ENCODE peak calls at places on chromosomes 11 and 22, in five cellular contexts. One of them, this sample, is unnamed.

GRCh38 chr11:130121430-130121978 is 38.1 kb upstream of the ST14 start:
- DNase-seq in fibroblast of lung: peak
- DNase-seq in amygdala: no peak
- DNase-seq in RPMI7951: peak
- DNase-seq in iris pigment epithelial cell: peak
- DNase-seq in this sample: no peak

GRCh38 chr22:26848244-26848920 is 191.0 kb downstream of the MIAT start:
- DNase-seq in amygdala: no peak
- DNase-seq in iris pigment epithelial cell: peak
- DNase-seq in RPMI7951: peak
- DNase-seq in fibroblast of lung: peak
- DNase-seq in this sample: no peak

GRCh38 chr11:9771126-9771624 is 107.3 kb downstream of the SWAP70 start:
- DNase-seq in amygdala: no peak
- DNase-seq in RPMI7951: no peak
- DNase-seq in iris pigment epithelial cell: no peak
- DNase-seq in fibroblast of lung: peak
- DNase-seq in this sample: no peak

GRCh38 chr22:38148252-38148651 is 33.4 kb downstream of the PLA2G6 start:
- DNase-seq in RPMI7951: peak
- DNase-seq in fibroblast of lung: peak
- DNase-seq in amygdala: no peak
- DNase-seq in iris pigment epithelial cell: peak
- DNase-seq in this sample: no peak

GRCh38 chr22:36612458-36612857 is 83.5 kb upstream of the EIF3D start:
- DNase-seq in amygdala: no peak
- DNase-seq in RPMI7951: peak
- DNase-seq in fibroblast of lung: peak
- DNase-seq in iris pigment epithelial cell: peak
- DNase-seq in this sample: no peak

GRCh38 chr11:76861490-76861953 is 804 bp downstream of the ACER3 start:
- DNase-seq in fibroblast of lung: no peak
- DNase-seq in iris pigment epithelial cell: no peak
- DNase-seq in RPMI7951: no peak
- DNase-seq in amygdala: no peak
- DNase-seq in this sample: no peak

GRCh38 chr11:110428956-110429613 is 663 bp upstream of the FDX1 start:
- DNase-seq in fibroblast of lung: no peak
- DNase-seq in amygdala: no peak
- DNase-seq in iris pigment epithelial cell: no peak
- DNase-seq in RPMI7951: no peak
- DNase-seq in this sample: no peak

GRCh38 chr22:26629988-26630761 is 8.4 kb downstream of the CRYBA4 start:
- DNase-seq in iris pigment epithelial cell: no peak
- DNase-seq in amygdala: no peak
- DNase-seq in fibroblast of lung: no peak
- DNase-seq in RPMI7951: no peak
- DNase-seq in this sample: no peak

This sample was measured in head of caudate nucleus.